ENCODE peak calls at places on chromosomes 4 and X, in nine cellular contexts. A is neuronal stem cell; L is stimulated activated CD8-positive, alpha-beta memory T cell treated with anti-CD3 and anti-CD28 coated beads, Interleukin-15, amount 100 ng/mL, for 24 hours; N is CD4-positive, CD25-positive, alpha-beta regulatory T cell; Z is choroid plexus epithelial cell; U is HL-60; Y is mucosa of descending colon; K is nucleus accumbens; V is NCI-H1105. P is an unnamed sample.

GRCh38 chr4:155026715-155027114 is 181.7 kb upstream of the NPY2R start:
- DNase-seq in A (no peak), L (no peak), N (no peak), Z (no peak), U (no peak), Y (no peak), K (no peak), V (no peak), P (no peak)

GRCh38 chr4:187179086-187180070 is 455.7 kb upstream of the FAT1 start:
- DNase-seq in A (no peak), L (no peak), N (no peak), Z (no peak), U (no peak), Y (no peak), K (no peak), V (no peak), P (no peak)

GRCh38 chrX:63656871-63657580 is 128.0 kb downstream of the ARHGEF9 start:
- DNase-seq in A (no peak), L (no peak), N (no peak), Z (peak; percentile 77), U (no peak), Y (no peak), K (no peak), V (no peak), P (no peak)

GRCh38 chr4:37827030-37827705 is 682 bp downstream of the PGM2 start:
- DNase-seq in A (no peak), L (no peak), N (no peak), Z (peak; percentile 79), U (no peak), Y (peak; percentile 36), K (no peak), V (no peak), P (no peak)

GRCh38 chr4:152815078-152815477 is 35.3 kb downstream of the ARFIP1 start:
- DNase-seq in A (no peak), L (no peak), N (no peak), Z (peak; percentile 68), U (no peak), Y (no peak), K (no peak), V (no peak), P (no peak)

GRCh38 chr4:14653338-14653737 is 348.9 kb upstream of the CPEB2 start:
- DNase-seq in A (no peak), L (no peak), N (no peak), Z (no peak), U (no peak), Y (no peak), K (no peak), V (no peak), P (no peak)

GRCh38 chrX:153539171-153539978 is 21.9 kb downstream of the ATP2B3 start:
- DNase-seq in A (peak; percentile 45), L (peak; percentile 18), N (peak; percentile 39), Z (peak; percentile 70), U (peak; percentile 22), Y (peak; percentile 71), K (no peak), V (no peak), P (peak; percentile 56)

GRCh38 chr4:40890199-40890598 is 140.4 kb downstream of the NSUN7 start:
- DNase-seq in A (no peak), L (no peak), N (no peak), Z (no peak), U (no peak), Y (no peak), K (no peak), V (no peak), P (no peak)

GRCh38 chr4:42262701-42263490 is 110.4 kb upstream of the BEND4 start:
- DNase-seq in A (no peak), L (no peak), N (no peak), Z (no peak), U (no peak), Y (no peak), K (no peak), V (no peak), P (no peak)

GRCh38 chr4:170139764-170140163 is 50.0 kb upstream of the AADAT start:
- DNase-seq in A (no peak), L (no peak), N (no peak), Z (peak; percentile 55), U (no peak), Y (no peak), K (no peak), V (no peak), P (no peak)